ENCODE peak calls at places on chromosome 12, in nine cellular contexts. C, G, M, U, L, S, P, V and D are unnamed samples.

GRCh38 chr12:63808631-63809030 is 28.9 kb downstream of the RXYLT1 start:
- DNase-seq in U (no peak), M (no peak), P (no peak), S (no peak), L (no peak), G (no peak), V (no peak), C (no peak), D (no peak)

GRCh38 chr12:49055978-49056754 is 4.4 kb downstream of the KMT2D start:
- DNase-seq in L (peak), S (peak), M (peak), G (peak), P (peak), U (peak), C (peak), V (peak), D (no peak)

GRCh38 chr12:103824290-103824689 is 16.7 kb downstream of the NT5DC3 start:
- DNase-seq in G (no peak), V (no peak), U (no peak), L (no peak), M (no peak), C (no peak), P (no peak), S (no peak), D (no peak)

GRCh38 chr12:68425998-68426397 is 93.8 kb upstream of the MDM1 start:
- DNase-seq in C (no peak), L (no peak), U (peak), V (no peak), G (no peak), S (no peak), P (no peak), M (no peak), D (no peak)

GRCh38 chr12:78584695-78585094 is 279.9 kb upstream of the SYT1 start:
- DNase-seq in U (no peak), C (no peak), S (no peak), V (no peak), M (no peak), P (no peak), G (peak), L (no peak), D (no peak)

GRCh38 chr12:69068431-69068830 is 135.5 kb upstream of the CPM start:
- DNase-seq in U (no peak), G (no peak), P (no peak), S (no peak), L (peak), V (no peak), C (no peak), M (no peak), D (no peak)

GRCh38 chr12:69647178-69647577 is 36.5 kb upstream of the LRRC10 start:
- DNase-seq in M (no peak), G (peak), V (no peak), L (no peak), U (no peak), C (no peak), S (no peak), P (no peak), D (no peak)

GRCh38 chr12:3207858-3208257 is 130.7 kb downstream of the TSPAN9 start:
- DNase-seq in G (no peak), C (no peak), P (no peak), M (no peak), U (no peak), V (no peak), S (no peak), L (no peak), D (no peak)

GRCh38 chr12:101642115-101643067 is 47.6 kb downstream of the MYBPC1 start:
- DNase-seq in U (no peak), S (no peak), P (no peak), V (peak), M (no peak), G (no peak), L (no peak), C (no peak), D (no peak)

GRCh38 chr12:93032748-93033147 is 103.7 kb upstream of the EEA1 start:
- DNase-seq in C (no peak), U (no peak), L (no peak), G (no peak), V (no peak), M (no peak), S (no peak), P (no peak), D (no peak)

GRCh38 chr12:3197131-3197818 is 120.1 kb downstream of the TSPAN9 start:
- DNase-seq in U (no peak), G (no peak), C (no peak), V (no peak), S (no peak), L (no peak), M (no peak), P (no peak), D (no peak)

GRCh38 chr12:2739069-2739468 is 55.7 kb upstream of the FKBP4 start:
- DNase-seq in P (no peak), V (no peak), L (no peak), G (no peak), U (no peak), M (no peak), C (no peak), S (no peak), D (no peak)

GRCh38 chr12:11823043-11823442 is 173.6 kb downstream of the ETV6 start:
- DNase-seq in P (no peak), S (no peak), C (peak), G (no peak), M (no peak), U (peak), L (no peak), V (no peak), D (no peak)

GRCh38 chr12:32486158-32486557 is 86.8 kb downstream of the FGD4 start:
- DNase-seq in S (no peak), V (no peak), P (no peak), G (no peak), C (no peak), U (no peak), L (no peak), M (no peak), D (no peak)

GRCh38 chr12:68207276-68207675 is 18.3 kb downstream of the IL26 start:
- DNase-seq in S (no peak), U (no peak), P (no peak), G (no peak), L (no peak), M (no peak), C (no peak), V (no peak), D (no peak)

GRCh38 chr12:10672231-10672868 is 1.5 kb downstream of the STYK1 start:
- DNase-seq in L (no peak), U (no peak), C (no peak), V (no peak), S (peak), G (no peak), M (no peak), P (no peak), D (no peak)

GRCh38 chr12:93895096-93895460 is 217.9 kb downstream of the CRADD start:
- DNase-seq in S (no peak), G (no peak), C (no peak), M (no peak), V (no peak), L (no peak), P (no peak), U (no peak), D (no peak)

GRCh38 chr12:9118161-9118560 is 2.4 kb upstream of the A2M start:
- DNase-seq in V (peak), C (no peak), M (no peak), G (peak), P (no peak), S (no peak), L (no peak), U (no peak), D (no peak)

GRCh38 chr12:58202933-58203713 is 261.8 kb downstream of the ATP23 start:
- DNase-seq in M (no peak), V (no peak), U (no peak), C (no peak), P (no peak), G (no peak), L (no peak), S (no peak), D (no peak)
- H3K4me3 ChIP-seq in M (no peak), V (no peak), U (no peak), C (no peak), P (no peak), G (no peak), L (no peak), S (no peak), D (no peak)

GRCh38 chr12:76876696-76877229 is 2.1 kb downstream of the CSRP2 start:
- DNase-seq in S (no peak), M (no peak), P (no peak), U (no peak), G (no peak), C (no peak), L (no peak), V (no peak), D (no peak)
- H3K4me3 ChIP-seq in S (no peak), M (peak), P (no peak), U (peak), G (no peak), C (no peak), L (no peak), V (no peak), D (peak)

GRCh38 chr12:53235164-53235563 is 3.2 kb upstream of the RARG start:
- DNase-seq in P (no peak), C (no peak), M (no peak), V (no peak), L (no peak), G (no peak), S (no peak), U (no peak), D (no peak)

GRCh38 chr12:53235742-53236442 is 3.9 kb upstream of the RARG start:
- DNase-seq in P (no peak), S (no peak), V (no peak), U (no peak), M (no peak), C (no peak), G (no peak), L (no peak), D (no peak)

GRCh38 chr12:53232641-53233538 is 881 bp upstream of the RARG start:
- DNase-seq in L (no peak), C (no peak), M (peak), V (peak), S (peak), G (peak), P (peak), U (no peak), D (no peak)

GRCh38 chr12:53233671-53234091 is 1.7 kb upstream of the RARG start:
- DNase-seq in P (no peak), M (no peak), U (no peak), S (no peak), G (no peak), C (no peak), L (no peak), V (no peak), D (no peak)

GRCh38 chr12:53234236-53234635 is 2.2 kb upstream of the RARG start:
- DNase-seq in S (no peak), P (no peak), U (no peak), G (no peak), L (no peak), M (peak), V (peak), C (no peak), D (no peak)
- H3K4me3 ChIP-seq in S (no peak), P (no peak), U (no peak), G (no peak), L (no peak), M (no peak), V (no peak), C (no peak), D (no peak)

GRCh38 chr12:128853321-128854197 is at the start of gene GLT1D1:
- DNase-seq in G (no peak), V (no peak), S (no peak), C (no peak), M (no peak), L (no peak), P (no peak), U (no peak), D (no peak)
- H3K4me3 ChIP-seq in G (no peak), V (peak), S (no peak), C (no peak), M (peak), L (no peak), P (no peak), U (no peak), D (peak)

GRCh38 chr12:51028126-51028810 is 2.1 kb upstream of the SLC11A2 start:
- DNase-seq in V (no peak), P (peak), M (no peak), L (peak), C (peak), U (no peak), S (peak), G (peak), D (no peak)
- H3K4me3 ChIP-seq in V (no peak), P (no peak), M (no peak), L (no peak), C (no peak), U (no peak), S (no peak), G (no peak), D (no peak)

GRCh38 chr12:124008629-124009028 is 35.6 kb downstream of the ZNF664 start:
- DNase-seq in L (no peak), S (no peak), P (no peak), U (no peak), V (no peak), G (no peak), C (no peak), M (no peak), D (no peak)
- H3K4me3 ChIP-seq in L (no peak), S (no peak), P (no peak), U (no peak), V (no peak), G (no peak), C (no peak), M (no peak), D (no peak)

DNA sequence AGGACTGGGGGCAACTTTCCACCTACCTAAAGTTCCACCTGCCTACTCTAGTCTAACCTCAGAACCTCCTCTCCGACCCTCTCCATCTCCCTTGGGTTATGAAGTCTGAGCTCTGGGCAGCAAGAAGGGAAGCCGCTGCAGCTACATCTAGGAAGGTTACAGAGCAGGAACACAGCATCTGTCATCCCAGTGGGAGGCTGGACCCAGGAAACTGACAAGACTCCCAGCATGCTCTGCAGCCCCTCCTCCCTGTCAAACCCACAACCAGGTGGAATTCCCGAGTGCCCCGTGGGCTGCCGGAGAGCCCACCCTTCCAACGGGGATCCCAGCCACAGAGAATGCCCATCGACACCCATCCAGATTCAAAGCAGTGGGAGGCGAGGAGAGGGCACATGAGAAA is 2.1 kb downstream of the TESC start:
- DNase-seq in V (no peak), P (no peak), U (no peak), M (no peak), C (no peak), L (no peak), S (no peak), G (no peak), D (no peak)
- H3K4me3 ChIP-seq in V (no peak), P (no peak), U (no peak), M (peak), C (no peak), L (no peak), S (no peak), G (no peak), D (no peak)

DNA sequence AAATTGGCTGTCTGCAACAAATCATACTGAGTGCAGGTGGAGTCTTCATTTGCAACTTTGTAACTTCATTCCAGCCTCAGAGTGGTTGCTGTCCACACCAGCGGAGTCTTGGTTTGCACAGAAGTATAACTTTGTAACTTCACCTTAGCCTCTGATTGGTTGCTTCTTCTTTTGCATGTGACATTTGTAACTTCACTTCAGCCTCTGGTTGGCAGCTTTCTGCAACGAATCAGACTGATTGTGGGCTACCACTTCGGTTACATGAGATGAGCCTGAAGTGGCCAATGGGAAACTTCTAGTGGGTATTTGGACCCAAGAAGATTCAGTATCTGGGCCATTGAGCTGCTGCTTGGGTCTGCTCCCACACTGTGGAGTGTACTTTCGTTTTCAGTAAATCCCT is 17.8 kb downstream of the RASSF8 start:
- DNase-seq in G (no peak), P (no peak), L (no peak), C (no peak), S (no peak), U (no peak), V (no peak), M (no peak), D (no peak)
- H3K4me3 ChIP-seq in G (no peak), P (no peak), L (no peak), C (peak), S (no peak), U (no peak), V (no peak), M (peak), D (peak)

GRCh38 chr12:125065753-125066570 is 727 bp downstream of the AACS start:
- DNase-seq in P (no peak), V (no peak), L (no peak), S (no peak), C (no peak), G (no peak), M (no peak), U (no peak), D (no peak)

GRCh38 chr12:125065021-125065752 is at the start of gene AACS:
- DNase-seq in C (peak), L (peak), M (peak), G (peak), S (peak), U (no peak), V (peak), P (peak), D (peak)

GRCh38 chr12:125061229-125061628 is 4.0 kb upstream of the AACS start:
- DNase-seq in S (no peak), P (no peak), C (no peak), U (no peak), L (no peak), M (no peak), G (no peak), V (no peak), D (no peak)

GRCh38 chr12:125068391-125068790 is 3.2 kb downstream of the AACS start:
- DNase-seq in S (no peak), C (no peak), V (no peak), M (no peak), U (no peak), P (no peak), L (no peak), G (no peak), D (no peak)

GRCh38 chr12:125064492-125064891 is 743 bp upstream of the AACS start:
- DNase-seq in M (no peak), P (no peak), U (no peak), C (no peak), G (no peak), V (no peak), L (no peak), S (no peak), D (no peak)
- H3K4me3 ChIP-seq in M (peak), P (peak), U (peak), C (peak), G (peak), V (no peak), L (no peak), S (peak), D (peak)

DNA sequence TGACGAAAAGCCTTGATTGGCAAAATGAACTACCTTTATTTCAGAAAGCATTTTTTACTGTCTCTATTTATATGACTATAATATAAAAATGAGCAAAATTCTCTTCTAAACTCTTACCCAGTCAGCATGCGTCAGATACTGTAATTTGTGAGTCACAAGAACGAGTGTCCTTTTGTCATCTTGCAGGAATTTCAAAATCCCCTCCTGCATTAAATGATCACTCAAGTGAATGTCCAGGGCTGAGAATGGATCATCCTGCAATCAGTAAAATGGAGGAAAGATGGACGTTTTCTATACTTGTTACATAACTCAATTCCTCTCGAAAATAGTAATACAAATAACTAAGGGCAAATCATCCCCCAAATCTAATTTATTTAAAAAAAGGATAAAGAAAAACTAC is 77.7 kb upstream of the KCNJ8 start:
- DNase-seq in L (no peak), V (no peak), U (no peak), P (no peak), M (no peak), G (no peak), C (no peak), S (no peak), D (no peak)
- H3K4me3 ChIP-seq in L (no peak), V (no peak), U (no peak), P (no peak), M (no peak), G (no peak), C (no peak), S (no peak), D (no peak)